ENCODE peak calls at places on chromosomes 5 and 9, in five cellular contexts. C is body of pancreas, F is Karpas-422, O is ovary, P is endothelial cell of umbilical vein. N is an unnamed sample.
A peak's percentile ranks its signal among the peaks of the same experiment; 100 is the strongest.

GRCh38 chr9:19799784-19800183 is 10.9 kb upstream of the SLC24A2 start:
- DNase-seq in C (no peak), F (no peak), O (no peak), P (no peak), N (no peak)

GRCh38 chr9:6383551-6384225 is 29.3 kb upstream of the UHRF2 start:
- DNase-seq in C (no peak), F (no peak), O (no peak), P (no peak), N (peak; percentile 46)

GRCh38 chr9:15509931-15510788 is 610 bp downstream of the PSIP1 start:
- DNase-seq in C (peak; percentile 33), F (peak; percentile 81), O (peak; percentile 66), P (peak; percentile 36), N (peak; percentile 71)

GRCh38 chr9:100269656-100270055 is 83.1 kb downstream of the TEX10 start:
- DNase-seq in C (no peak), F (no peak), O (no peak), P (peak; percentile 28), N (no peak)

GRCh38 chr9:123318961-123319421 is 37.0 kb upstream of the CRB2 start:
- DNase-seq in C (peak; percentile 29), F (no peak), O (peak; percentile 43), P (no peak), N (peak; percentile 35)

GRCh38 chr5:31894131-31894530 is 255.2 kb downstream of the PDZD2 start:
- DNase-seq in C (no peak), F (no peak), O (no peak), P (no peak), N (no peak)

GRCh38 chr5:173329370-173330150 is 1.3 kb upstream of the STC2 start:
- DNase-seq in C (peak; percentile 73), F (no peak), O (no peak), P (no peak), N (peak; percentile 73)

GRCh38 chr9:78860806-78861475 is 564.0 kb downstream of the PSAT1 start:
- DNase-seq in C (no peak), F (peak; percentile 44), O (no peak), P (peak; percentile 44), N (no peak)

GRCh38 chr5:133877351-133878235 is 90.8 kb downstream of the C5orf15 start:
- DNase-seq in C (no peak), F (peak; percentile 70), O (no peak), P (no peak), N (no peak)

GRCh38 chr5:526456-527088 is 2.3 kb upstream of the SLC9A3 start:
- DNase-seq in C (no peak), F (no peak), O (no peak), P (no peak), N (peak; percentile 2)

GRCh38 chr5:76604838-76605237 is 18.4 kb downstream of the F2RL2 start:
- DNase-seq in C (no peak), F (no peak), O (no peak), P (peak; percentile 34), N (no peak)

GRCh38 chr5:62376064-62376463 is 27.6 kb downstream of the DIMT1 start:
- DNase-seq in C (no peak), F (no peak), O (no peak), P (no peak), N (no peak)

GRCh38 chr5:116646611-116647289 is 72.1 kb upstream of the SEMA6A start:
- DNase-seq in C (no peak), F (no peak), O (no peak), P (no peak), N (no peak)

GRCh38 chr9:38389313-38389712 is 3.2 kb upstream of the ALDH1B1 start:
- DNase-seq in C (no peak), F (no peak), O (no peak), P (no peak), N (no peak)

GRCh38 chr5:108101816-108102215 is 280.1 kb downstream of the FBXL17 start:
- DNase-seq in C (no peak), F (no peak), O (no peak), P (no peak), N (no peak)

GRCh38 chr5:128172102-128172501 is 88.5 kb downstream of the SLC12A2 start:
- DNase-seq in C (no peak), F (no peak), O (no peak), P (no peak), N (no peak)

GRCh38 chr5:96083361-96083881 is 121.8 kb upstream of the ELL2 start:
- DNase-seq in C (no peak), F (peak; percentile 34), O (no peak), P (peak; percentile 84), N (no peak)

GRCh38 chr5:74394543-74394923 is 246.0 kb downstream of the ENC1 start:
- DNase-seq in C (no peak), F (peak; percentile 52), O (no peak), P (no peak), N (no peak)

GRCh38 chr5:126871441-126871840 is 94.5 kb downstream of the LMNB1 start:
- DNase-seq in C (no peak), F (no peak), O (no peak), P (no peak), N (no peak)

GRCh38 chr9:131358438-131359029 is 35.4 kb upstream of the PRRC2B start:
- DNase-seq in C (no peak), F (no peak), O (peak; percentile 10), P (no peak), N (no peak)

GRCh38 chr5:69048233-69048632 is 45.6 kb upstream of the SLC30A5 start:
- DNase-seq in C (no peak), F (peak; percentile 61), O (no peak), P (peak; percentile 10), N (no peak)

GRCh38 chr5:68250662-68251298 is 35.2 kb downstream of the PIK3R1 start:
- DNase-seq in C (no peak), F (no peak), O (no peak), P (peak; percentile 55), N (no peak)

GRCh38 chr9:126062158-126062929 is 264.3 kb upstream of the MVB12B start:
- DNase-seq in C (no peak), F (no peak), O (peak; percentile 22), P (no peak), N (no peak)

GRCh38 chr5:34498582-34498981 is 157.5 kb upstream of the RAI14 start:
- DNase-seq in C (no peak), F (no peak), O (no peak), P (no peak), N (no peak)

GRCh38 chr5:176530983-176531901 is 6.0 kb downstream of the RNF44 start:
- DNase-seq in C (no peak), F (no peak), O (peak; percentile 52), P (no peak), N (peak; percentile 65)

GRCh38 chr5:64766105-64766504 is 2.4 kb downstream of the SREK1IP1 start:
- DNase-seq in C (no peak), F (no peak), O (no peak), P (no peak), N (no peak)

GRCh38 chr9:88748566-88749238 is 213.7 kb downstream of the NXNL2 start:
- DNase-seq in C (peak; percentile 18), F (no peak), O (no peak), P (no peak), N (peak; percentile 65)

GRCh38 chr9:84169240-84169639 is 171.3 kb downstream of the SLC28A3 start:
- DNase-seq in C (no peak), F (no peak), O (no peak), P (no peak), N (no peak)

GRCh38 chr5:133155326-133155969 is 103.6 kb downstream of the HSPA4 start:
- DNase-seq in C (no peak), F (no peak), O (no peak), P (no peak), N (no peak)

GRCh38 chr5:144219869-144220268 is 49.2 kb downstream of the KCTD16 start:
- DNase-seq in C (no peak), F (no peak), O (no peak), P (no peak), N (no peak)
- H3K27ac ChIP-seq in C (no peak overlapping the region), F (no peak overlapping the region), O (no peak overlapping the region), P (no peak overlapping the region), N (no peak overlapping the region)

DNA sequence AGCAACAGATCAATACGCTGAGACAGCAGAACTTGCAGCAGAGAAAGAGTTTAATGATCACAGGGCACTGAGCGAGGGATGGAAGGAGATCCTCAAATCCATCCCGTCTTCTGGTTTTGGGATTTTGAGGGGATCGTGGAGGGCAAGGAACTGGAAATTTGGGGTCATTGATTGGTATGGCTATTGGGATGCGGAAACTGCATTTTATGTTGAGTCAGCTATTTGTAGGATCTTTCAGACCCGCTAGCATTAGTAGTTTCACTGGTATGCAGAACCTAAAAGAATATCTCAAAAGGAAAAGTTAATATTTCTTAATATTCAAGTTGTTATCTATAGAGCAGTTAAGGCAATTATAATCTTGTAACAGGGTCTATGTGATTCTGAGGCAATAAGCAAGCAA is 771.7 kb upstream of the CTNND2 start:
- DNase-seq in C (no peak), F (no peak), O (no peak), P (no peak), N (no peak)
- H3K9me3 ChIP-seq in C (no peaks in the 10 kb centered on the region), F (peaks cover 25% of the 10 kb centered on the region), O (no peaks in the 10 kb centered on the region), P (peaks cover 1% of the 10 kb centered on the region), N (peaks cover 5% of the 10 kb centered on the region)

DNA sequence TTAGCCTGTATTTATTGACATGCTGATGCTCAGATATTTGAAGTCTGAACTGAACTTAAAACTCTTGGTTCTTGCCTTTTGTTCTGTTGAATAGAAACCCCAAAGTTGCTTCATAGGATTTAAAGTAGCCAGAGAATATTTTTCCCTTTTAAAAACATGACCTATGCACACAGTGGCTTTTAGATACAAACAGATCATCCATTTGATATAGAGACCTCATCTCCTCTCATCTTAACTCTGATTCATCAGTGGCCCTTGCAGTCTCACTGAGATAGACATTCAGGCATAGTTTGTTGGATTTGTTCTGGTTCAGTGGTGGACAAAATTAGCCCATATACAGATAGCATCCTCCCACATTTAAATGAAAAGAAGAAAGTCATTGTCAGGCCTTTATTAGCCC is 43.5 kb upstream of the PJA2 start:
- DNase-seq in C (no peak), F (no peak), O (no peak), P (no peak), N (no peak)
- H3K4me1 ChIP-seq in C (peaks cover 13% of the 10 kb centered on the region), F (peaks cover 20% of the 10 kb centered on the region), O (no peaks in the 10 kb centered on the region), P (peaks cover 21% of the 10 kb centered on the region), N (no peaks in the 10 kb centered on the region)

GRCh38 chr5:10987881-10988504 is 227.0 kb upstream of the DAP start:
- DNase-seq in C (peak; percentile 89), F (peak; percentile 90), O (peak; percentile 43), P (peak; percentile 20), N (peak; percentile 92)

GRCh38 chr5:10987291-10987806 is 226.3 kb upstream of the DAP start:
- DNase-seq in C (no peak), F (peak; percentile 83), O (no peak), P (no peak), N (no peak)

GRCh38 chr5:10990626-10991025 is 229.6 kb upstream of the DAP start:
- DNase-seq in C (no peak), F (no peak), O (no peak), P (no peak), N (no peak)

GRCh38 chr5:10988637-10989036 is 227.6 kb upstream of the DAP start:
- DNase-seq in C (no peak), F (no peak), O (no peak), P (no peak), N (no peak)

DNA sequence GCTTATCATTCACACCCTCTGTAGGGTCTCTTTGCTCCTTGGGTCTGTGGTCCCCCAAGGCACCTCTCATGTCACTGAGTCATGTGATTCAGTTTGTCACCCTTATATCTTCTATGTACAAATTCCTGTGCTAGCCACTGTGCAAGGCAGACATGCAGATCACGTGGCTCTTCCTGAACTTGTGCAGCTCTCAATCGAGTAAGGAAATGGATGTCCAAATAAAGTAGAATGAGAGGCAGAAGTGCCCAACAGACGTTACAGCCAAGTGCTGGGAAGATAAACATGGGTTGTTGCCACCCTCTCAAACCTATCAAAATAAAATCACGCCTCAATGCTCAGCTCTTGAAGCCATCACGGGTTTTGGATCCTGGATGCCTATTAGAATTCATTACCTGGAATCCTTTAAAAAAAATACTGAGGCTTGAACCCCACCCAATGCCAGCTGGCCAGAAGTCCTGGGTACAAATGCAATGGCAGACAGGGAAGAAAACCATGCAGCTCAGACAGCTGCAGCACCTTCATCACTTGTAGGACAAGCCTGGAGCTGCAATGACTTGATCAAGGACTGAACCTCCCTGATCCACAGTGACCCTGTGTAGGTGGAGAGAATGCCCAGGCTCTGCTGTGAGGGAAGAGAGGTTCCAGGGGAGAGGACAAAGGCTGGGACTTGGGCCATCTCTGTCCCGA is 228.7 kb upstream of the DAP start:
- DNase-seq in C (no peak), F (no peak), O (no peak), P (no peak), N (no peak)
- H3K27ac ChIP-seq in C (no peak overlapping the region), F (no peak overlapping the region), O (no peak overlapping the region), P (no peak overlapping the region), N (peak overlapping the region; percentile 46)